ENCODE peak calls at places on chromosomes 5 and 9, in seven cellular contexts. Q is BE2C, G is ovary, P is retina, D is NCI-H1105, F is amniotic stem cell, S is hippocampal formation. T is an unnamed sample.
A peak's percentile ranks its signal among the peaks of the same experiment; 100 is the strongest.

GRCh38 chr9:116717150-116717549 is 30.0 kb downstream of the TRIM32 start:
- DNase-seq in Q (no peak), G (no peak), P (no peak), D (no peak), F (no peak), S (no peak), T (no peak)

GRCh38 chr9:36665921-36666429 is 93.3 kb downstream of the MELK start:
- DNase-seq in Q (no peak), G (no peak), P (no peak), D (no peak), F (no peak), S (no peak), T (no peak)

GRCh38 chr5:105263522-105263921 is 1700.9 kb upstream of the NUDT12 start:
- DNase-seq in Q (no peak), G (no peak), P (no peak), D (no peak), F (no peak), S (no peak), T (no peak)

GRCh38 chr5:131679911-131680310 is 44.9 kb upstream of the RAPGEF6 start:
- DNase-seq in Q (no peak), G (no peak), P (no peak), D (no peak), F (peak; percentile 10), S (no peak), T (no peak)

GRCh38 chr5:120464627-120465280 is 654 bp downstream of the PRR16 start:
- DNase-seq in Q (peak; percentile 52), G (peak; percentile 48), P (peak; percentile 86), D (no peak), F (no peak), S (no peak), T (peak; percentile 42)

GRCh38 chr5:137233726-137234125 is 265.4 kb downstream of the SPOCK1 start:
- DNase-seq in Q (no peak), G (no peak), P (no peak), D (no peak), F (no peak), S (no peak), T (no peak)

GRCh38 chr5:176528761-176529115 is 8.5 kb downstream of the RNF44 start:
- DNase-seq in Q (peak; percentile 61), G (no peak), P (no peak), D (no peak), F (no peak), S (no peak), T (no peak)

GRCh38 chr5:17216974-17217325 is 481 bp upstream of the BASP1 start:
- DNase-seq in Q (peak; percentile 71), G (peak; percentile 75), P (no peak), D (no peak), F (no peak), S (no peak), T (no peak)

GRCh38 chr5:17186271-17186670 is 31.2 kb upstream of the BASP1 start:
- DNase-seq in Q (no peak), G (no peak), P (no peak), D (no peak), F (no peak), S (no peak), T (no peak)

GRCh38 chr5:9733456-9733855 is 103.3 kb upstream of the TAS2R1 start:
- DNase-seq in Q (no peak), G (no peak), P (no peak), D (no peak), F (no peak), S (no peak), T (no peak)

GRCh38 chr9:134299068-134299467 is 27.2 kb upstream of the RXRA start:
- DNase-seq in Q (no peak), G (no peak), P (no peak), D (no peak), F (no peak), S (no peak), T (no peak)

GRCh38 chr9:122389799-122390481 is 19.1 kb downstream of the PTGS1 start:
- DNase-seq in Q (no peak), G (no peak), P (no peak), D (no peak), F (no peak), S (no peak), T (peak; percentile 62)

GRCh38 chr5:760363-761205 is 23.9 kb downstream of the ZDHHC11B start:
- DNase-seq in Q (peak; percentile 13), G (peak; percentile 22), P (peak; percentile 17), D (no peak), F (no peak), S (no peak), T (no peak)

GRCh38 chr9:117413346-117414219 is 1.3 kb downstream of the ASTN2 start:
- DNase-seq in Q (peak; percentile 86), G (no peak), P (peak; percentile 76), D (peak; percentile 87), F (no peak), S (no peak), T (no peak)

GRCh38 chr5:72523960-72524582 is 16.9 kb upstream of the ZNF366 start:
- DNase-seq in Q (no peak), G (no peak), P (no peak), D (no peak), F (peak; percentile 72), S (no peak), T (peak; percentile 34)

GRCh38 chr9:91549177-91549576 is 125.5 kb upstream of the NFIL3 start:
- DNase-seq in Q (no peak), G (no peak), P (no peak), D (no peak), F (no peak), S (no peak), T (no peak)

GRCh38 chr5:96702503-96703383 is 40.6 kb downstream of the CAST start:
- DNase-seq in Q (peak; percentile 94), G (peak; percentile 95), P (peak; percentile 90), D (peak; percentile 30), F (peak; percentile 94), S (peak; percentile 89), T (peak; percentile 88)

GRCh38 chr5:180853121-180853520 is 8.0 kb downstream of the ZFP62 start:
- DNase-seq in Q (no peak), G (no peak), P (no peak), D (no peak), F (no peak), S (no peak), T (no peak)

GRCh38 chr9:27792971-27793689 is 219.8 kb upstream of the C9orf72 start:
- DNase-seq in Q (no peak), G (no peak), P (no peak), D (no peak), F (no peak), S (no peak), T (no peak)

GRCh38 chr9:130267930-130268329 is 2.4 kb downstream of the HMCN2 start:
- DNase-seq in Q (no peak), G (no peak), P (no peak), D (no peak), F (no peak), S (no peak), T (peak; percentile 57)

GRCh38 chr5:175828676-175829075 is 42.7 kb upstream of the CPLX2 start:
- DNase-seq in Q (no peak), G (no peak), P (no peak), D (no peak), F (no peak), S (no peak), T (no peak)

GRCh38 chr9:137087409-137087925 is 682 bp downstream of the MAN1B1 start:
- DNase-seq in Q (no peak), G (no peak), P (no peak), D (no peak), F (no peak), S (no peak), T (no peak)

GRCh38 chr9:32550046-32550608 is 2.0 kb upstream of the SMIM27 start:
- DNase-seq in Q (no peak), G (no peak), P (no peak), D (no peak), F (no peak), S (no peak), T (peak; percentile 27)

T was measured in SJCRH30.